ENCODE peak calls at places on chromosomes 11 and 22, in four cellular contexts. J is effector memory CD4-positive, alpha-beta T cell; B is HS-27A; X is GM18507. V is an unnamed sample.

GRCh38 chr11:10584071-10584501 is 15.6 kb upstream of the LYVE1 start:
- DNase-seq in B (no peak), J (no peak), X (no peak), V (no peak)

GRCh38 chr22:38724926-38725571 is 19.3 kb downstream of the GTPBP1 start:
- DNase-seq in J (no peak), X (no peak), B (no peak), V (no peak)

GRCh38 chr11:9574806-9575530 is 1.5 kb downstream of the WEE1 start:
- DNase-seq in B (peak; percentile 79), J (no peak), X (no peak), V (no peak)

GRCh38 chr22:19879996-19880785 is 25.5 kb upstream of the GNB1L start:
- DNase-seq in X (no peak), B (no peak), J (no peak), V (no peak)

GRCh38 chr11:13429836-13430235 is 33.2 kb downstream of the BTBD10 start:
- DNase-seq in X (no peak), B (no peak), J (no peak), V (no peak)

GRCh38 chr22:28750471-28750881 is 8.6 kb downstream of the HSCB start:
- DNase-seq in X (no peak), J (no peak), B (peak; percentile 47), V (no peak)

GRCh38 chr11:73538381-73538872 is 59.5 kb downstream of the FAM168A start:
- DNase-seq in X (no peak), B (no peak), J (no peak), V (peak; percentile 26)

GRCh38 chr11:65709661-65710060 is 2.4 kb upstream of the KAT5 start:
- DNase-seq in X (no peak), B (no peak), J (no peak), V (no peak)